ENCODE peak calls at places on chromosomes 12 and 14, in seven cellular contexts. One of them, this sample, is unnamed.

GRCh38 chr12:94704452-94704871 is 54.1 kb upstream of the TMCC3 start:
- DNase-seq in fibroblast of the aortic adventitia: peak; percentile 86
- DNase-seq in stomach: peak; percentile 51
- DNase-seq in brain microvascular endothelial cell: peak; percentile 87
- DNase-seq in dorsolateral prefrontal cortex: no peak
- DNase-seq in GM23338: no peak
- DNase-seq in tibial artery: no peak
- DNase-seq in this sample: no peak

GRCh38 chr14:102081231-102082080 is 5.4 kb downstream of the HSP90AA1 start:
- DNase-seq in tibial artery: no peak
- DNase-seq in fibroblast of the aortic adventitia: no peak
- DNase-seq in brain microvascular endothelial cell: no peak
- DNase-seq in dorsolateral prefrontal cortex: no peak
- DNase-seq in GM23338: no peak
- DNase-seq in stomach: no peak
- DNase-seq in this sample: no peak

GRCh38 chr14:78254911-78255431 is 84.8 kb downstream of the NRXN3 start:
- DNase-seq in stomach: no peak
- DNase-seq in tibial artery: no peak
- DNase-seq in fibroblast of the aortic adventitia: no peak
- DNase-seq in dorsolateral prefrontal cortex: no peak
- DNase-seq in GM23338: no peak
- DNase-seq in brain microvascular endothelial cell: no peak
- DNase-seq in this sample: no peak

GRCh38 chr12:63400746-63401145 is 249.7 kb upstream of the AVPR1A start:
- DNase-seq in brain microvascular endothelial cell: peak; percentile 70
- DNase-seq in stomach: no peak
- DNase-seq in GM23338: no peak
- DNase-seq in fibroblast of the aortic adventitia: peak; percentile 35
- DNase-seq in tibial artery: no peak
- DNase-seq in dorsolateral prefrontal cortex: no peak
- DNase-seq in this sample: no peak

GRCh38 chr12:51866762-51867161 is 18.2 kb upstream of the FIGNL2 start:
- DNase-seq in fibroblast of the aortic adventitia: no peak
- DNase-seq in brain microvascular endothelial cell: no peak
- DNase-seq in GM23338: no peak
- DNase-seq in dorsolateral prefrontal cortex: no peak
- DNase-seq in stomach: no peak
- DNase-seq in tibial artery: no peak
- DNase-seq in this sample: no peak

GRCh38 chr14:89307409-89307808 is 109.6 kb downstream of the FOXN3 start:
- DNase-seq in GM23338: no peak
- DNase-seq in fibroblast of the aortic adventitia: no peak
- DNase-seq in dorsolateral prefrontal cortex: no peak
- DNase-seq in tibial artery: no peak
- DNase-seq in brain microvascular endothelial cell: no peak
- DNase-seq in stomach: no peak
- DNase-seq in this sample: no peak

GRCh38 chr12:59079029-59079428 is 158.7 kb upstream of the LRIG3 start:
- DNase-seq in GM23338: no peak
- DNase-seq in brain microvascular endothelial cell: no peak
- DNase-seq in stomach: no peak
- DNase-seq in tibial artery: no peak
- DNase-seq in dorsolateral prefrontal cortex: no peak
- DNase-seq in fibroblast of the aortic adventitia: no peak
- DNase-seq in this sample: no peak

GRCh38 chr14:43539210-43539609 is 967.9 kb downstream of the FSCB start:
- DNase-seq in brain microvascular endothelial cell: no peak
- DNase-seq in GM23338: peak; percentile 84
- DNase-seq in dorsolateral prefrontal cortex: no peak
- DNase-seq in tibial artery: no peak
- DNase-seq in fibroblast of the aortic adventitia: peak; percentile 2
- DNase-seq in stomach: no peak
- DNase-seq in this sample: no peak

GRCh38 chr12:47881826-47882427 is 22.9 kb downstream of the VDR start:
- DNase-seq in dorsolateral prefrontal cortex: no peak
- DNase-seq in fibroblast of the aortic adventitia: peak; percentile 99
- DNase-seq in brain microvascular endothelial cell: peak; percentile 98
- DNase-seq in tibial artery: peak; percentile 80
- DNase-seq in stomach: no peak
- DNase-seq in GM23338: no peak
- DNase-seq in this sample: no peak

GRCh38 chr14:44971459-44971858 is 9.5 kb downstream of the TOGARAM1 start:
- DNase-seq in tibial artery: no peak
- DNase-seq in fibroblast of the aortic adventitia: no peak
- DNase-seq in brain microvascular endothelial cell: no peak
- DNase-seq in stomach: no peak
- DNase-seq in dorsolateral prefrontal cortex: no peak
- DNase-seq in GM23338: no peak
- DNase-seq in this sample: no peak

GRCh38 chr12:52975204-52975603 is 26.3 kb downstream of the KRT18 start:
- DNase-seq in fibroblast of the aortic adventitia: peak; percentile 58
- DNase-seq in dorsolateral prefrontal cortex: no peak
- DNase-seq in tibial artery: no peak
- DNase-seq in brain microvascular endothelial cell: peak; percentile 38
- DNase-seq in GM23338: no peak
- DNase-seq in stomach: no peak
- DNase-seq in this sample: no peak

GRCh38 chr12:64392221-64392620 is 1.7 kb upstream of the C12orf56 start:
- DNase-seq in stomach: no peak
- DNase-seq in dorsolateral prefrontal cortex: no peak
- DNase-seq in tibial artery: no peak
- DNase-seq in GM23338: peak; percentile 79
- DNase-seq in fibroblast of the aortic adventitia: peak; percentile 70
- DNase-seq in brain microvascular endothelial cell: peak; percentile 64
- DNase-seq in this sample: no peak

GRCh38 chr14:27391331-27391730 is 793.5 kb upstream of the NOVA1 start:
- DNase-seq in dorsolateral prefrontal cortex: no peak
- DNase-seq in brain microvascular endothelial cell: no peak
- DNase-seq in stomach: no peak
- DNase-seq in fibroblast of the aortic adventitia: no peak
- DNase-seq in tibial artery: no peak
- DNase-seq in GM23338: no peak
- DNase-seq in this sample: no peak

GRCh38 chr12:92718483-92718985 is 15.7 kb downstream of the PLEKHG7 start:
- DNase-seq in fibroblast of the aortic adventitia: no peak
- DNase-seq in tibial artery: no peak
- DNase-seq in stomach: no peak
- DNase-seq in brain microvascular endothelial cell: no peak
- DNase-seq in dorsolateral prefrontal cortex: no peak
- DNase-seq in GM23338: no peak
- DNase-seq in this sample: no peak

GRCh38 chr14:99259327-99259726 is 12.7 kb downstream of the BCL11B start:
- DNase-seq in brain microvascular endothelial cell: no peak
- DNase-seq in dorsolateral prefrontal cortex: no peak
- DNase-seq in stomach: no peak
- DNase-seq in tibial artery: peak; percentile 1
- DNase-seq in GM23338: no peak
- DNase-seq in fibroblast of the aortic adventitia: no peak
- DNase-seq in this sample: no peak

GRCh38 chr12:128572311-128572810 is 251.4 kb downstream of the SLC15A4 start:
- DNase-seq in stomach: no peak
- DNase-seq in dorsolateral prefrontal cortex: no peak
- DNase-seq in tibial artery: no peak
- DNase-seq in brain microvascular endothelial cell: no peak
- DNase-seq in fibroblast of the aortic adventitia: no peak
- DNase-seq in GM23338: no peak
- DNase-seq in this sample: no peak

GRCh38 chr12:98238513-98238912 is 276.9 kb upstream of the TMPO start:
- DNase-seq in brain microvascular endothelial cell: no peak
- DNase-seq in dorsolateral prefrontal cortex: no peak
- DNase-seq in stomach: no peak
- DNase-seq in fibroblast of the aortic adventitia: peak; percentile 62
- DNase-seq in GM23338: no peak
- DNase-seq in tibial artery: no peak
- DNase-seq in this sample: no peak

GRCh38 chr14:104510216-104510615 is 69.3 kb upstream of the C14orf180 start:
- DNase-seq in stomach: no peak
- DNase-seq in tibial artery: no peak
- DNase-seq in GM23338: no peak
- DNase-seq in fibroblast of the aortic adventitia: no peak
- DNase-seq in brain microvascular endothelial cell: no peak
- DNase-seq in dorsolateral prefrontal cortex: no peak
- DNase-seq in this sample: no peak

GRCh38 chr14:104601786-104602185 is 2.8 kb downstream of the TMEM179 start:
- DNase-seq in stomach: no peak
- DNase-seq in fibroblast of the aortic adventitia: peak; percentile 2
- DNase-seq in tibial artery: peak; percentile 47
- DNase-seq in GM23338: no peak
- DNase-seq in dorsolateral prefrontal cortex: peak; percentile 54
- DNase-seq in brain microvascular endothelial cell: no peak
- DNase-seq in this sample: no peak

GRCh38 chr12:4107436-4107878 is 166.1 kb upstream of the CCND2 start:
- DNase-seq in dorsolateral prefrontal cortex: no peak
- DNase-seq in brain microvascular endothelial cell: peak; percentile 66
- DNase-seq in tibial artery: no peak
- DNase-seq in GM23338: peak; percentile 94
- DNase-seq in stomach: no peak
- DNase-seq in fibroblast of the aortic adventitia: peak; percentile 52
- DNase-seq in this sample: no peak

GRCh38 chr12:98645572-98646067 is 530 bp downstream of the APAF1 start:
- DNase-seq in tibial artery: no peak
- DNase-seq in fibroblast of the aortic adventitia: peak; percentile 16
- DNase-seq in stomach: peak; percentile 27
- DNase-seq in dorsolateral prefrontal cortex: no peak
- DNase-seq in GM23338: peak; percentile 41
- DNase-seq in brain microvascular endothelial cell: no peak
- DNase-seq in this sample: no peak

DNA sequence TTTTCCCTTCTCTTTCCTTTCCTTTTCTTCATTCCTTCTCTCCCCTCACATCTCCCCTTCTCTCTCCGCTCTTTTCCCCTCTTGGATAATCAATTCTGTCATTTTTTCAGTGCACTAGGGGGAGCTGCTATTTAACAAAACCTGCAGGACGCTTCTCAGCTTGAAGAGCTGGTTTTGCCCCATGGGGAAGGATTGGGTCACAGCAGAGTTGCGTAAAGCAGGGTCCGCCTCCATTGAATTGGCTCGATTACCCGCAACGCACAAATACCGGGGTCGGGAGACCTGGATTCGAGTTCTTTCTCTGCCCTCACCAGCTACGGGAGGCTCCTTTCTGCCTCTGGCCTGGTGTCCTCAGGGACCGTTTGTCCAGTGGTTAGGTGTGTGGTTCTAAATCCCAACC is 42.1 kb upstream of the CHGA start:
- DNase-seq in fibroblast of the aortic adventitia: peak; percentile 53
- DNase-seq in GM23338: peak; percentile 90
- DNase-seq in stomach: no peak
- DNase-seq in tibial artery: no peak
- DNase-seq in brain microvascular endothelial cell: peak; percentile 17
- DNase-seq in dorsolateral prefrontal cortex: no peak
- DNase-seq in this sample: no peak
- TF ChIP-seq CTCF in fibroblast of the aortic adventitia: peak; percentile 39
- TF ChIP-seq CTCF in GM23338: peak; percentile 76
- TF ChIP-seq CTCF in stomach: no peak
- TF ChIP-seq CTCF in tibial artery: no peak
- TF ChIP-seq CTCF in brain microvascular endothelial cell: peak; percentile 27
- TF ChIP-seq CTCF in dorsolateral prefrontal cortex: no peak
- TF ChIP-seq CTCF in this sample: peak; percentile 50

DNA sequence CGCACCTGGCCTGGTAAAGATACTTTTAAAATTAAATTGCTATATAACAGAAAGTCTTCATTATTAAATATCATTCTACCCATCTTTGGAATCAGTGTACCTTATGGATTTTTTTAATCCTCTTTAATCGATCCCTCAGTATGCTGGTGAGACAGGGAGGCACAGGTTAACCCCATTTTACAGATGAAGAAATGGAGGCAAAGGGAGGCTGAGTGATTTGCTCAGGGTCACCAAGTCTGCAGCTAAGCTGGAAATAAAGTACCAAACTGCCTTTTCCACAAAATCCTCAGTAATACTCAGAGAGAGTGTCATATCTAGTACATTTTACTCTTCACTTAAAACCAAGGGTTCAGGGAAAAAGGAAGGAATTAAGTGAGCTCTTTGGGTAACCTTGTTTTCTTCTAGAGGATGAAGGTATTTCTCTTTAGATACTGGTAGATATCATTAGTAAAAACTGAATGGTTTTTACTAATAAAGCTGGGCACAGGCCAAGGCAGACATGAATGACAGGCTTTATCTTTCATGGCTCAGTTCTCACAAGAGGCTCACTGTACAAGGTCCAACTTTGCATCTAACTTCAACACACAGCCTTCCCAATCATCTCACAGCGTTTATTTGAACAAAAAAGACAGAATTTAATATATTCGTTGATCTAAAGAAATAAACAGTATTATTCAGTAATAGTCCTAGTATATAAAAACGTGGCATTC is 35.3 kb upstream of the TTC7B start:
- DNase-seq in GM23338: no peak
- DNase-seq in stomach: no peak
- DNase-seq in tibial artery: no peak
- DNase-seq in brain microvascular endothelial cell: no peak
- DNase-seq in dorsolateral prefrontal cortex: no peak
- DNase-seq in fibroblast of the aortic adventitia: no peak
- DNase-seq in this sample: no peak
- TF ChIP-seq CTCF in GM23338: no peak
- TF ChIP-seq CTCF in stomach: no peak
- TF ChIP-seq CTCF in tibial artery: no peak
- TF ChIP-seq CTCF in brain microvascular endothelial cell: no peak
- TF ChIP-seq CTCF in dorsolateral prefrontal cortex: no peak
- TF ChIP-seq CTCF in fibroblast of the aortic adventitia: no peak
- TF ChIP-seq CTCF in this sample: no peak

GRCh38 chr12:108969622-108970021 is 51.2 kb downstream of the SVOP start:
- DNase-seq in fibroblast of the aortic adventitia: no peak
- DNase-seq in brain microvascular endothelial cell: no peak
- DNase-seq in tibial artery: no peak
- DNase-seq in GM23338: no peak
- DNase-seq in dorsolateral prefrontal cortex: no peak
- DNase-seq in stomach: no peak
- DNase-seq in this sample: no peak

GRCh38 chr12:108964391-108965166 is 56.3 kb downstream of the SVOP start:
- DNase-seq in tibial artery: no peak
- DNase-seq in fibroblast of the aortic adventitia: no peak
- DNase-seq in GM23338: no peak
- DNase-seq in brain microvascular endothelial cell: no peak
- DNase-seq in dorsolateral prefrontal cortex: no peak
- DNase-seq in stomach: no peak
- DNase-seq in this sample: no peak

GRCh38 chr12:108966378-108967151 is 54.3 kb downstream of the SVOP start:
- DNase-seq in stomach: no peak
- DNase-seq in fibroblast of the aortic adventitia: no peak
- DNase-seq in dorsolateral prefrontal cortex: no peak
- DNase-seq in GM23338: no peak
- DNase-seq in brain microvascular endothelial cell: no peak
- DNase-seq in tibial artery: no peak
- DNase-seq in this sample: no peak

GRCh38 chr12:108972226-108972757 is 48.6 kb downstream of the SVOP start:
- DNase-seq in brain microvascular endothelial cell: no peak
- DNase-seq in GM23338: no peak
- DNase-seq in dorsolateral prefrontal cortex: no peak
- DNase-seq in stomach: no peak
- DNase-seq in fibroblast of the aortic adventitia: no peak
- DNase-seq in tibial artery: no peak
- DNase-seq in this sample: no peak

GRCh38 chr12:108967869-108968540 is 52.9 kb downstream of the SVOP start:
- DNase-seq in dorsolateral prefrontal cortex: no peak
- DNase-seq in brain microvascular endothelial cell: peak; percentile 4
- DNase-seq in GM23338: peak; percentile 86
- DNase-seq in fibroblast of the aortic adventitia: peak; percentile 3
- DNase-seq in tibial artery: no peak
- DNase-seq in stomach: no peak
- DNase-seq in this sample: no peak
- TF ChIP-seq CTCF in dorsolateral prefrontal cortex: peak; percentile 22
- TF ChIP-seq CTCF in brain microvascular endothelial cell: peak; percentile 44
- TF ChIP-seq CTCF in GM23338: peak; percentile 82
- TF ChIP-seq CTCF in fibroblast of the aortic adventitia: peak; percentile 23
- TF ChIP-seq CTCF in tibial artery: no peak
- TF ChIP-seq CTCF in stomach: no peak
- TF ChIP-seq CTCF in this sample: peak; percentile 56

GRCh38 chr12:23947395-23947794 is 2.1 kb downstream of the SOX5 start:
- DNase-seq in GM23338: no peak
- DNase-seq in tibial artery: no peak
- DNase-seq in stomach: no peak
- DNase-seq in fibroblast of the aortic adventitia: no peak
- DNase-seq in dorsolateral prefrontal cortex: no peak
- DNase-seq in brain microvascular endothelial cell: no peak
- DNase-seq in this sample: no peak
- TF ChIP-seq CTCF in GM23338: peak; percentile 19
- TF ChIP-seq CTCF in tibial artery: no peak
- TF ChIP-seq CTCF in stomach: no peak
- TF ChIP-seq CTCF in fibroblast of the aortic adventitia: no peak
- TF ChIP-seq CTCF in dorsolateral prefrontal cortex: no peak
- TF ChIP-seq CTCF in brain microvascular endothelial cell: no peak
- TF ChIP-seq CTCF in this sample: peak; percentile 54